ENCODE peak calls at places on chromosomes 1 and 21, in four cellular contexts. T, R, W and U are unnamed samples.

GRCh38 chr1:101338714-101339430 is 102.1 kb downstream of the S1PR1 start:
- DNase-seq in T (no peak), R (no peak), W (no peak), U (no peak)

GRCh38 chr1:2909797-2910196 is 108.3 kb upstream of the TTC34 start:
- DNase-seq in R (no peak), T (no peak), W (no peak), U (no peak)

GRCh38 chr21:43321111-43321510 is 105.8 kb downstream of the SIK1 start:
- DNase-seq in W (no peak), R (no peak), T (no peak), U (no peak)

GRCh38 chr1:226653311-226653921 is 85.7 kb downstream of the ITPKB start:
- DNase-seq in R (no peak), T (no peak), W (no peak), U (no peak)

GRCh38 chr1:111768023-111768422 is 12.3 kb downstream of the DDX20 start:
- DNase-seq in W (no peak), T (no peak), R (no peak), U (no peak)

GRCh38 chr1:25610822-25611630 is 5.6 kb upstream of the MAN1C1 start:
- DNase-seq in R (no peak), T (no peak), W (no peak), U (no peak)

GRCh38 chr1:214842856-214843255 is 239.7 kb upstream of the KCNK2 start:
- DNase-seq in T (no peak), W (no peak), R (no peak), U (no peak)

GRCh38 chr1:6237093-6237492 is 1.3 kb upstream of the ICMT start:
- DNase-seq in W (no peak), R (no peak), T (no peak), U (no peak)

GRCh38 chr1:232944342-232944741 is 6.1 kb upstream of the NTPCR start:
- DNase-seq in W (no peak), T (no peak), R (no peak), U (no peak)

GRCh38 chr1:203905275-203905674 is 43.9 kb downstream of the SNRPE start:
- DNase-seq in R (no peak), T (no peak), W (no peak), U (no peak)

GRCh38 chr1:169236143-169236542 is 129.7 kb downstream of the ATP1B1 start:
- DNase-seq in W (no peak), T (no peak), R (no peak), U (no peak)

GRCh38 chr1:177442580-177442979 is 271.8 kb downstream of the BRINP2 start:
- DNase-seq in W (no peak), R (no peak), T (no peak), U (no peak)

GRCh38 chr1:219945795-219946194 is 17.4 kb upstream of the SLC30A10 start:
- DNase-seq in R (no peak), W (no peak), T (no peak), U (no peak)

GRCh38 chr1:172531412-172531811 is 1.5 kb upstream of the SUCO start:
- DNase-seq in W (no peak), T (no peak), R (no peak), U (no peak)

GRCh38 chr1:176187001-176187400 is 20.1 kb downstream of the COP1 start:
- DNase-seq in R (no peak), T (no peak), W (no peak), U (no peak)

GRCh38 chr1:247291835-247292561 is 36.1 kb downstream of the VN1R5 start:
- DNase-seq in T (no peak), R (no peak), W (no peak), U (no peak)

GRCh38 chr1:147786536-147786935 is 26.1 kb upstream of the GJA5 start:
- DNase-seq in R (no peak), T (no peak), W (no peak), U (no peak)

GRCh38 chr1:97379387-97380075 is 541.3 kb downstream of the DPYD start:
- DNase-seq in W (no peak), R (no peak), T (no peak), U (no peak)

GRCh38 chr21:31730687-31731111 is 1.2 kb downstream of the SCAF4 start:
- DNase-seq in R (no peak), T (no peak), W (no peak), U (no peak)

GRCh38 chr1:218886472-218886871 is 287.2 kb upstream of the LYPLAL1 start:
- DNase-seq in W (no peak), T (no peak), R (no peak), U (no peak)

GRCh38 chr21:37863842-37864241 is 52.4 kb downstream of the KCNJ6 start:
- DNase-seq in W (no peak), T (no peak), R (no peak), U (no peak)

GRCh38 chr1:3468236-3469103 is 14.0 kb downstream of the ARHGEF16 start:
- DNase-seq in W (no peak), T (no peak), R (no peak), U (no peak)

GRCh38 chr21:22125581-22125980 is 1127.4 kb downstream of the NCAM2 start:
- DNase-seq in T (no peak), W (no peak), R (no peak), U (no peak)

GRCh38 chr1:109657970-109658369 is 2.1 kb downstream of the GSTM4 start:
- DNase-seq in R (no peak), W (no peak), T (no peak), U (no peak)

GRCh38 chr1:71294178-71294577 is 213.3 kb upstream of the ZRANB2 start:
- DNase-seq in R (no peak), T (no peak), W (no peak), U (no peak)

GRCh38 chr1:3206696-3207095 is 137.7 kb downstream of the PRDM16 start:
- DNase-seq in T (no peak), W (no peak), R (no peak), U (no peak)

GRCh38 chr1:23167353-23168078 is 1.1 kb downstream of the LUZP1 start:
- DNase-seq in R (peak; percentile 39), W (no peak), T (no peak), U (no peak)

GRCh38 chr1:62274496-62274895 is 44.7 kb downstream of the KANK4 start:
- DNase-seq in T (no peak), R (no peak), W (no peak), U (no peak)

DNA sequence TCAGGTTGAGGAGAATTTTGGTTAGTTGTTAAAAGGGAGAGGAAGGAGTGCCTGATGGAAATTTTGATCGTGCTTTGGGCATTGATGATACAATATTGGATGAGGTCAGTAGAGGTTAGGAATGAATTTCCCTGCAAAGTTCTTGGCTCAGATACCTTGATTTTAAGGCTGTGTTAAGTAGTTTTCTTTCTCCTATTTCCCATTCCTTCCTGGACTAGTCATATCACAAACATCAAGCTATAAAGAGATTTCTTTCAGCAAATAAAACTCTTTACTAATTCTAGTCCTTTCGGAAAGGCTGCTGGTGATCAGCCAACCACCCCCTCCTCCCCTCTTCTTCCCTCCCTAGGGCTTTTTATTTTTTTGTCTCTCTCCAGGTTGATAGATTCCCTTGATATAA is 100.0 kb upstream of the PLXNA2 start:
- DNase-seq in R (no peak), T (no peak), W (no peak), U (no peak)
- TF ChIP-seq CTCF in R (no peak), T (no peak), W (no peak), U (no peak)

DNA sequence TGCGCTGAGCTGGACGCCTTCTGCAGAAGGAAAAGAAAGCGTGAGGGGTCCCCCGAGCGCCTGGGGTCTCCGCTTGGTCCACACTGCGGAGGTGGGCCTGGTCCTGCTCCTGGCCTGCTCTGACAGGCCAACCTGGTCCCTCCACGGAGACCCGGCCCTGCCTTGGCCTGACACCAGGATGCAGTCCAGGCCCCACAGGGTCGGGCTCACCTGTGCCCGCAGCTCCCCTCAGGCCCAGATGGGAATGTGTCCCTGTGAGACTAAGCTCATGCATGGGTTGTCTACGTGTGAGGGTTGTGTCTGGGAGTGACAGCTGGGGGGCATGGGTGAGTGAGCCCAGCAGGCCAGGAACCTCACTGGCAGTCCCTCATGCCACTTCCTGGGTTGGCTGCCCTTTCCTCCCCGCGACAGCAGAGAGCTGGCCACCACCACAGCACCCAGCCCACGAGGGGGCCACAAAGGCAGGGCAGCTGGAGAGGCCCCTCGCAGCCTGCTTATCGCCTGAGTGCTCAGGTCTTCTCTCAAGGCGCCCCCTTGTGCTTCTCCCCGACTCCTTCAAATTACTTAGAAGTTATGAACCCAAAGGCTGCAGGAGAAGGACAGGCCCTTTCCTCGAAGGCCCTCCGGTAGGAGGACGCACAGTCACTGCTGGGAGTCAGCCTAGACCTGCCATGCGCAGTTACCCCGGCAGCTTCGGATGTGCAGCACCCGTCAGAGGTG is 41.1 kb downstream of the SLC45A1 start:
- DNase-seq in W (no peak), T (no peak), R (no peak), U (no peak)
- TF ChIP-seq CTCF in W (no peak), T (no peak), R (no peak), U (no peak)

DNA sequence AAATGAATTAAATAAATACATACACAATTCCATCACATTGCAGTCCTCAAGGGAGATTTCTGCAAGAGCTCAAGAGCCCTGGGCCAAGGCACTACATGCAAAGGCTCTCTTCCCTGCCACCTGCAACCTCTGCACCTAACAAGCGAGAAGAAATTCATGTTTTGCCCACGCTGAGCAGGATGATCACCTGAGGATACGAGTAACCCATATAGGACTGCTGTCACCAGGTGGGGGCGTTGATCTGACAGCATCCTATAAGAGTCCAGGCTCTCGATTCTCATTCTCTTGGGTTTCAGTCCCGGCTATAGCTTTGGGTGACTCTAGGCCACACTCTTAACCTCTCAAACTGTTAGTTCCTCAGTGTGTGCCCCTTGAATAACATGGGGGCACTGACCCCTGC is 18.7 kb upstream of the SPOCD1 start:
- DNase-seq in T (no peak), R (no peak), W (no peak), U (no peak)
- TF ChIP-seq CTCF in T (no peak), R (no peak), W (no peak), U (no peak)

DNA sequence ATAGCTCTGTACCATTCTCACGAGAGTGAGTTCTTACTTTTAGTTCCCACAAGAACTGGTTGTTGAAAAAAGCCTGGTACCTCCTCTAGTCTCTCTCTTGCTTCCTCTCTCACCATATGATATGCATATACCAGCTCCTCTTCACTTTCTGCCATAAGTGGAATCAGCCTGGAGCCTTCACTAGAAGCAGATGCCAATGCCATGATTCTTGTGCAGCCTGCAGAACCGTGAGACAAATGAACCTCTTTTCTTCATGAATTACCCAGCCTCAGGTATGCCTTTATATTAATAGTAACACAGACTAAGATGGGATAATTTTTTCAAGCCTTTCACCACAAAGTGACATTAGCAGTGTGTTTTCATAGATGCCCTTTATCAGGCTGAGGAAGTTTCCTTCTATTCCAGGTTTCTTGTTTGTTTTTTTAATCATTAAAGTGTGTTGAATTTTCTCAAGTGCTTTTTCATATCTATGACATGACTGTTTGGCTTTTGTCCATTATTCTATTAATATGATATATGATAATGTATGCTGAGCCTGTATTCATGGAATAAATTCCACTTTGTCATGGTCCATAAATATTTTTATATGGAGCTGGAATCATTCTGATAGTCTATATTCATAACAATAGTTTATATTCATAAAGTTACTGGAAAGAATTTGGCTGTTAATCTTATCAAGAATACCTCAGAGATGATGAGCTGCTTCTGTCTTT is 40.6 kb upstream of the C1orf185 start:
- DNase-seq in W (no peak), T (no peak), R (no peak), U (no peak)
- TF ChIP-seq CTCF in W (no peak), T (no peak), R (no peak), U (no peak)

GRCh38 chr1:160429125-160429551 is 28.8 kb downstream of the VANGL2 start:
- DNase-seq in T (no peak), W (no peak), R (peak; percentile 26), U (no peak)
- TF ChIP-seq CTCF in T (no peak), W (no peak), R (no peak), U (no peak)

GRCh38 chr1:55639526-55639925 is 424.4 kb upstream of the USP24 start:
- DNase-seq in T (no peak), R (no peak), W (no peak), U (no peak)
- TF ChIP-seq CTCF in T (no peak), R (no peak), W (no peak), U (no peak)